ENCODE peak calls at places on chromosomes 7 and 10, in ten cellular contexts. P, R, M, S, K, W, N, J, H and C are unnamed samples.

GRCh38 chr7:91898240-91898992 is 17.9 kb upstream of the MTERF1 start:
- DNase-seq in P (no peak), R (no peak), M (no peak), S (no peak), K (no peak), W (no peak), N (no peak), J (no peak), H (no peak), C (peak)

GRCh38 chr10:11345224-11346054 is 266.0 kb downstream of the USP6NL start:
- DNase-seq in P (no peak), R (peak), M (no peak), S (no peak), K (no peak), W (no peak), N (peak), J (no peak), H (peak), C (peak)

GRCh38 chr10:68271104-68271882 is 39.4 kb upstream of the ATOH7 start:
- DNase-seq in P (no peak), R (no peak), M (no peak), S (no peak), K (no peak), W (no peak), N (no peak), J (no peak), H (no peak), C (peak)

GRCh38 chr7:105652359-105652993 is 71.2 kb upstream of the EFCAB10 start:
- DNase-seq in P (peak), R (peak), M (peak), S (peak), K (peak), W (peak), N (peak), J (peak), H (peak), C (peak)

GRCh38 chr7:107659666-107660065 is 962 bp upstream of the SLC26A4 start:
- DNase-seq in P (no peak), R (no peak), M (peak), S (no peak), K (peak), W (peak), N (no peak), J (no peak), H (no peak), C (no peak)

GRCh38 chr10:78316451-78316931 is 282.8 kb downstream of the RPS24 start:
- DNase-seq in P (no peak), R (peak), M (no peak), S (no peak), K (peak), W (peak), N (no peak), J (no peak), H (no peak), C (no peak)

GRCh38 chr10:95866448-95866842 is 41.3 kb upstream of the CC2D2B start:
- DNase-seq in P (no peak), R (no peak), M (no peak), S (no peak), K (no peak), W (no peak), N (no peak), J (no peak), H (no peak), C (no peak)

GRCh38 chr7:150751702-150752101 is 14.5 kb downstream of the GIMAP5 start:
- DNase-seq in P (no peak), R (no peak), M (no peak), S (no peak), K (no peak), W (no peak), N (no peak), J (no peak), H (no peak), C (no peak)

GRCh38 chr7:42661312-42661711 is 250.6 kb downstream of the C7orf25 start:
- DNase-seq in P (no peak), R (no peak), M (no peak), S (no peak), K (no peak), W (peak), N (no peak), J (peak), H (no peak), C (no peak)

GRCh38 chr7:44727346-44728262 is 21.0 kb upstream of the ZMIZ2 start:
- DNase-seq in P (no peak), R (no peak), M (no peak), S (no peak), K (peak), W (no peak), N (peak), J (no peak), H (no peak), C (no peak)

GRCh38 chr7:77388055-77388454 is 28.1 kb downstream of the GSAP start:
- DNase-seq in P (no peak), R (no peak), M (no peak), S (no peak), K (no peak), W (no peak), N (no peak), J (peak), H (no peak), C (peak)

GRCh38 chr7:129458171-129458570 is 23.9 kb downstream of the STRIP2 start:
- DNase-seq in P (no peak), R (no peak), M (no peak), S (no peak), K (no peak), W (no peak), N (no peak), J (no peak), H (no peak), C (no peak)

GRCh38 chr10:2146079-2146478 is 408.8 kb upstream of the ADARB2 start:
- DNase-seq in P (no peak), R (no peak), M (no peak), S (no peak), K (no peak), W (no peak), N (no peak), J (no peak), H (no peak), C (no peak)

GRCh38 chr10:19659920-19660655 is 156.1 kb upstream of the PLXDC2 start:
- DNase-seq in P (no peak), R (no peak), M (no peak), S (no peak), K (peak), W (no peak), N (no peak), J (no peak), H (no peak), C (no peak)

GRCh38 chr7:15168489-15168888 is 265.9 kb upstream of the DGKB start:
- DNase-seq in P (no peak), R (no peak), M (no peak), S (no peak), K (no peak), W (no peak), N (no peak), J (no peak), H (no peak), C (no peak)

GRCh38 chr10:93461124-93461806 is 20.9 kb downstream of the MYOF start:
- DNase-seq in P (no peak), R (no peak), M (no peak), S (no peak), K (no peak), W (no peak), N (no peak), J (no peak), H (no peak), C (peak)

GRCh38 chr10:99344715-99345114 is 15.6 kb downstream of the CNNM1 start:
- DNase-seq in P (no peak), R (no peak), M (no peak), S (no peak), K (no peak), W (no peak), N (no peak), J (no peak), H (no peak), C (peak)